ENCODE peak calls at places on chromosomes 13 and 19, in six cellular contexts. F, P, V, I, O and C are unnamed samples.
A peak's percentile ranks its signal among the peaks of the same experiment; 100 is the strongest.

GRCh38 chr13:93715866-93716265 is 489.3 kb downstream of the GPC6 start:
- DNase-seq in P (no peak), V (no peak), I (no peak), O (no peak), F (no peak), C (no peak)

GRCh38 chr13:40315416-40316064 is 350.9 kb downstream of the FOXO1 start:
- DNase-seq in O (peak; percentile 51), P (no peak), I (no peak), F (no peak), V (no peak), C (no peak)

GRCh38 chr13:37701972-37702371 is 103.4 kb upstream of the POSTN start:
- DNase-seq in V (no peak), F (peak; percentile 12), P (no peak), O (peak; percentile 49), I (peak; percentile 87), C (no peak)

GRCh38 chr19:16470911-16471811 is 609 bp downstream of the EPS15L1 start:
- DNase-seq in I (no peak), V (peak; percentile 49), O (no peak), F (no peak), P (no peak), C (no peak)

GRCh38 chr19:12825259-12826131 is 8.9 kb downstream of the RTBDN start:
- DNase-seq in P (no peak), V (peak; percentile 52), I (no peak), O (no peak), F (no peak), C (no peak)

GRCh38 chr19:34428549-34429285 is 536 bp downstream of the UBA2 start:
- DNase-seq in O (no peak), I (no peak), P (peak; percentile 31), V (peak; percentile 52), F (peak; percentile 29), C (peak; percentile 52)

GRCh38 chr13:30870049-30870884 is 35.8 kb upstream of the MEDAG start:
- DNase-seq in P (no peak), V (peak; percentile 11), O (peak; percentile 84), I (peak; percentile 84), F (peak; percentile 93), C (no peak)

GRCh38 chr13:87128006-87128405 is 543.2 kb upstream of the SLITRK5 start:
- DNase-seq in O (no peak), P (no peak), F (no peak), I (no peak), V (peak; percentile 90), C (peak; percentile 13)

GRCh38 chr19:9834726-9835506 is at the start of gene PIN1:
- DNase-seq in O (peak; percentile 99), V (peak; percentile 100), F (peak; percentile 99), P (peak; percentile 98), I (peak; percentile 92), C (peak; percentile 100)